ENCODE peak calls at places on chromosomes 3 and 15, in seven cellular contexts. One of them, this sample, is unnamed.

GRCh38 chr3:62622553-62623174 is 249.3 kb upstream of the FEZF2 start:
- DNase-seq in WERI-Rb-1: peak; percentile 8
- DNase-seq in foreskin fibroblast: peak; percentile 83
- DNase-seq in adrenal gland: peak; percentile 12
- DNase-seq in AG10803: peak; percentile 61
- DNase-seq in GM13977: peak; percentile 10
- DNase-seq in right lobe of liver: no peak
- DNase-seq in this sample: no peak

GRCh38 chr3:132595036-132595435 is 2.0 kb upstream of the ACKR4 start:
- DNase-seq in WERI-Rb-1: no peak
- DNase-seq in foreskin fibroblast: peak; percentile 90
- DNase-seq in adrenal gland: no peak
- DNase-seq in AG10803: peak; percentile 88
- DNase-seq in GM13977: no peak
- DNase-seq in right lobe of liver: no peak
- DNase-seq in this sample: no peak

GRCh38 chr3:151329368-151329767 is at the start of gene P2RY13:
- DNase-seq in WERI-Rb-1: no peak
- DNase-seq in foreskin fibroblast: no peak
- DNase-seq in adrenal gland: no peak
- DNase-seq in AG10803: no peak
- DNase-seq in GM13977: no peak
- DNase-seq in right lobe of liver: no peak
- DNase-seq in this sample: no peak

GRCh38 chr15:80608688-80609087 is 86.4 kb upstream of the ABHD17C start:
- DNase-seq in WERI-Rb-1: no peak
- DNase-seq in foreskin fibroblast: no peak
- DNase-seq in adrenal gland: no peak
- DNase-seq in AG10803: no peak
- DNase-seq in GM13977: no peak
- DNase-seq in right lobe of liver: no peak
- DNase-seq in this sample: no peak

GRCh38 chr3:143831208-143831607 is 17.1 kb downstream of the SLC9A9 start:
- DNase-seq in WERI-Rb-1: no peak
- DNase-seq in foreskin fibroblast: peak; percentile 71
- DNase-seq in adrenal gland: no peak
- DNase-seq in AG10803: peak; percentile 73
- DNase-seq in GM13977: no peak
- DNase-seq in right lobe of liver: no peak
- DNase-seq in this sample: no peak

GRCh38 chr15:52082197-52083036 is 30.2 kb downstream of the BCL2L10 start:
- DNase-seq in WERI-Rb-1: no peak
- DNase-seq in foreskin fibroblast: no peak
- DNase-seq in adrenal gland: no peak
- DNase-seq in AG10803: peak; percentile 72
- DNase-seq in GM13977: peak; percentile 52
- DNase-seq in right lobe of liver: no peak
- DNase-seq in this sample: no peak

GRCh38 chr3:71584216-71585061 is 911 bp upstream of the FOXP1 start:
- DNase-seq in WERI-Rb-1: no peak
- DNase-seq in foreskin fibroblast: peak; percentile 45
- DNase-seq in adrenal gland: peak; percentile 50
- DNase-seq in AG10803: peak; percentile 50
- DNase-seq in GM13977: peak; percentile 21
- DNase-seq in right lobe of liver: peak; percentile 65
- DNase-seq in this sample: no peak

GRCh38 chr15:94168250-94168649 is 63.1 kb upstream of the MCTP2 start:
- DNase-seq in WERI-Rb-1: no peak
- DNase-seq in foreskin fibroblast: no peak
- DNase-seq in adrenal gland: no peak
- DNase-seq in AG10803: no peak
- DNase-seq in GM13977: no peak
- DNase-seq in right lobe of liver: no peak
- DNase-seq in this sample: no peak

GRCh38 chr3:151962371-151962770 is 88.9 kb downstream of the SUCNR1 start:
- DNase-seq in WERI-Rb-1: no peak
- DNase-seq in foreskin fibroblast: peak; percentile 75
- DNase-seq in adrenal gland: no peak
- DNase-seq in AG10803: peak; percentile 58
- DNase-seq in GM13977: no peak
- DNase-seq in right lobe of liver: no peak
- DNase-seq in this sample: no peak

GRCh38 chr15:72532991-72533601 is 59.0 kb downstream of the ARIH1 start:
- DNase-seq in WERI-Rb-1: peak; percentile 20
- DNase-seq in foreskin fibroblast: no peak
- DNase-seq in adrenal gland: no peak
- DNase-seq in AG10803: no peak
- DNase-seq in GM13977: no peak
- DNase-seq in right lobe of liver: no peak
- DNase-seq in this sample: no peak

GRCh38 chr15:69395991-69396390 is 18.2 kb upstream of the KIF23 start:
- DNase-seq in WERI-Rb-1: no peak
- DNase-seq in foreskin fibroblast: no peak
- DNase-seq in adrenal gland: no peak
- DNase-seq in AG10803: no peak
- DNase-seq in GM13977: no peak
- DNase-seq in right lobe of liver: no peak
- DNase-seq in this sample: no peak

GRCh38 chr15:72205896-72206676 is 8.5 kb upstream of the GRAMD2A start:
- DNase-seq in WERI-Rb-1: no peak
- DNase-seq in foreskin fibroblast: no peak
- DNase-seq in adrenal gland: no peak
- DNase-seq in AG10803: no peak
- DNase-seq in GM13977: no peak
- DNase-seq in right lobe of liver: no peak
- DNase-seq in this sample: no peak

GRCh38 chr3:73120710-73121109 is 59.3 kb downstream of the EBLN2 start:
- DNase-seq in WERI-Rb-1: no peak
- DNase-seq in foreskin fibroblast: no peak
- DNase-seq in adrenal gland: no peak
- DNase-seq in AG10803: no peak
- DNase-seq in GM13977: no peak
- DNase-seq in right lobe of liver: no peak
- DNase-seq in this sample: no peak

GRCh38 chr15:59801649-59802048 is 112.5 kb upstream of the BNIP2 start:
- DNase-seq in WERI-Rb-1: no peak
- DNase-seq in foreskin fibroblast: no peak
- DNase-seq in adrenal gland: no peak
- DNase-seq in AG10803: no peak
- DNase-seq in GM13977: no peak
- DNase-seq in right lobe of liver: no peak
- DNase-seq in this sample: no peak

GRCh38 chr3:24829011-24829581 is 334.4 kb upstream of the THRB start:
- DNase-seq in WERI-Rb-1: peak; percentile 75
- DNase-seq in foreskin fibroblast: peak; percentile 17
- DNase-seq in adrenal gland: peak; percentile 18
- DNase-seq in AG10803: no peak
- DNase-seq in GM13977: peak; percentile 30
- DNase-seq in right lobe of liver: peak; percentile 64
- DNase-seq in this sample: no peak

GRCh38 chr15:42364529-42364928 is 5.2 kb downstream of the CAPN3 start:
- DNase-seq in WERI-Rb-1: peak; percentile 44
- DNase-seq in foreskin fibroblast: peak; percentile 37
- DNase-seq in adrenal gland: peak; percentile 68
- DNase-seq in AG10803: peak; percentile 6
- DNase-seq in GM13977: no peak
- DNase-seq in right lobe of liver: no peak
- DNase-seq in this sample: no peak

GRCh38 chr3:13071695-13072094 is 1.5 kb downstream of the IQSEC1 start:
- DNase-seq in WERI-Rb-1: no peak
- DNase-seq in foreskin fibroblast: no peak
- DNase-seq in adrenal gland: no peak
- DNase-seq in AG10803: no peak
- DNase-seq in GM13977: no peak
- DNase-seq in right lobe of liver: no peak
- DNase-seq in this sample: no peak

GRCh38 chr3:23877324-23877980 is 39.3 kb downstream of the NKIRAS1 start:
- DNase-seq in WERI-Rb-1: no peak
- DNase-seq in foreskin fibroblast: peak; percentile 98
- DNase-seq in adrenal gland: peak; percentile 82
- DNase-seq in AG10803: peak; percentile 96
- DNase-seq in GM13977: no peak
- DNase-seq in right lobe of liver: no peak
- DNase-seq in this sample: no peak

GRCh38 chr15:66646308-66646707 is 55.7 kb upstream of the SMAD6 start:
- DNase-seq in WERI-Rb-1: no peak
- DNase-seq in foreskin fibroblast: peak; percentile 66
- DNase-seq in adrenal gland: no peak
- DNase-seq in AG10803: peak; percentile 79
- DNase-seq in GM13977: no peak
- DNase-seq in right lobe of liver: no peak
- DNase-seq in this sample: no peak

GRCh38 chr3:126317029-126317996 is 39.9 kb downstream of the KLF15 start:
- DNase-seq in WERI-Rb-1: no peak
- DNase-seq in foreskin fibroblast: no peak
- DNase-seq in adrenal gland: no peak
- DNase-seq in AG10803: no peak
- DNase-seq in GM13977: no peak
- DNase-seq in right lobe of liver: no peak
- DNase-seq in this sample: no peak

DNA sequence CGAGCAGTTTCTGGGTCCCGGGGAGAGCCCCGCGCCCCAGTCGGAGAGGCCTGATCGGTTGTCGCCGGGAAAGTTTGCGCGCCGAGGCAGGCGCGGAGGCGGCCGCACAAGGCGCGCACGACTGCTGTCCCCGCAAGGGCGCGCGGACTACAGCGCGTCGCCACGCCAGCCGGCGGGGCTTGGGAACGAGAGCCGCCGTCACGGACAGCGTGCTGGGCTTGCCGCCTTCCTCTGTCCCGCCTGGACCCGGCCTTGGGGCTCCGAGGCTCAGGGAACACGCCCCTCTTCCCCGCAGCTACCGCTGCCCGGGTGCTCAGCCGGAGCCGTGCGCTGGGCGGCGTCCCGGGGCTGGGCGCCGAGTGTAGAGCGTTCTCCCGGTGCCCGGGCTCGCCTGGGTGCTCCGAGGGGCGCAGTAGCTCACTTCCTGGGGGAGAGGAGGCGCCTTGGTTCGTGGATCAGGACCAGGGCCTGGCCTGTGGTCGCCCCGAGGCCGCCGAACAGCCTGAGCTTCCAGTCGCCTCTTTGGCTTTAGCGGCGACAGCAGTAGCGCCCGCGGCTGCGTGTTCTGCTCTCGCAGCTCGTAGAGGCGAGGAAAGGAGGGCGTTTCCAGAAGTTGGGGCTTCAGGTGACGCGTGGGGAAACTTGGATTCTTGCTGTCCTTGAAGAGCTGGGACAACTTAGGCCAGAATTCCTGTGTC is 226.6 kb upstream of the C2CD4B start:
- DNase-seq in WERI-Rb-1: peak; percentile 64
- DNase-seq in foreskin fibroblast: peak; percentile 87
- DNase-seq in adrenal gland: peak; percentile 36
- DNase-seq in AG10803: peak; percentile 63
- DNase-seq in GM13977: peak; percentile 54
- DNase-seq in right lobe of liver: peak; percentile 66
- DNase-seq in this sample: peak; percentile 87
- TF ChIP-seq CTCF in WERI-Rb-1: peak; percentile 47
- TF ChIP-seq CTCF in foreskin fibroblast: peak; percentile 51
- TF ChIP-seq CTCF in adrenal gland: peak; percentile 12
- TF ChIP-seq CTCF in AG10803: peak; percentile 50
- TF ChIP-seq CTCF in GM13977: peak; percentile 32
- TF ChIP-seq CTCF in right lobe of liver: peak; percentile 31
- TF ChIP-seq CTCF in this sample: peak; percentile 72

DNA sequence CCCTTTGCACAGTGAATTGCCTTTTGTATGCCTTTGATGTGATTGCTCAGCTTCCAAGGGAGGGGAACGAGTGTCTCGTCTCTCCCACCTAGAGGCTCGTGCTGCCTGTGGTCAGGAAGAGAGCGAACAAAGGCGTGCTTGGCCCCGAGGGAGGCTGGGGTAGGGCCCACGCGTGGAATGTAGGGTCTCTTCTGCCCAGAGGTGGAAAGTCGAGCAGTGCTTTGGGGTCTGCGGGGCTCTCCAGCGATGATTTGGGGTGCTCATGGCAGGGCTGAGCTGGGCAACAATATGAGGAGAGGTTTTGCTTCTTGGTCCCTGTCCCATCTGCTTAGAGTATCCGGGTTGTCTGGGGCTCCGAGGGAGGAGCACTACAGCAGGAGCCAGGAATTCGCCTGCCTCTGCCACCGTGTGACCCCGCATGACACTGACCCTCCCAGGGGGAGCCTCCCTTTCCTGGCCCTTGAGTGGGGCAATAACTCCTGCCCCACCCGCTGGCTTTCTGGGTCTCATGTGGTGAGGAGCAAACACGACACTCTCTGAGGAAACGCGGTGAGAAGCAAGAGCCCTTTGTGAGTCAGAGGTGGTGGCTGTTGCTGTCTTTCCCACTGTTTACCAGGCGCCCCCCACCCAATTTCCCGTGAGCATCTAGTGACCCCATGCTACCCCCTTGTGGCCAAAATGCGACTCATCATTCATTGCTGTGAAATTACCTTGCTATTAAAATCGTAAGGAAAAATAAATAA is 29.6 kb downstream of the CCNL1 start:
- DNase-seq in WERI-Rb-1: peak; percentile 52
- DNase-seq in foreskin fibroblast: peak; percentile 71
- DNase-seq in adrenal gland: peak; percentile 35
- DNase-seq in AG10803: peak; percentile 83
- DNase-seq in GM13977: peak; percentile 39
- DNase-seq in right lobe of liver: no peak
- DNase-seq in this sample: no peak
- TF ChIP-seq CTCF in WERI-Rb-1: peak; percentile 49
- TF ChIP-seq CTCF in foreskin fibroblast: peak; percentile 62
- TF ChIP-seq CTCF in adrenal gland: peak; percentile 18
- TF ChIP-seq CTCF in AG10803: peak; percentile 64
- TF ChIP-seq CTCF in GM13977: peak; percentile 67
- TF ChIP-seq CTCF in right lobe of liver: peak; percentile 52
- TF ChIP-seq CTCF in this sample: peak; percentile 95

GRCh38 chr3:184632551-184632950 is 71.0 kb downstream of the EPHB3 start:
- DNase-seq in WERI-Rb-1: no peak
- DNase-seq in foreskin fibroblast: no peak
- DNase-seq in adrenal gland: no peak
- DNase-seq in AG10803: no peak
- DNase-seq in GM13977: no peak
- DNase-seq in right lobe of liver: no peak
- DNase-seq in this sample: no peak
- TF ChIP-seq CTCF in WERI-Rb-1: peak; percentile 1
- TF ChIP-seq CTCF in foreskin fibroblast: no peak
- TF ChIP-seq CTCF in adrenal gland: no peak
- TF ChIP-seq CTCF in AG10803: no peak
- TF ChIP-seq CTCF in GM13977: no peak
- TF ChIP-seq CTCF in right lobe of liver: no peak
- TF ChIP-seq CTCF in this sample: no peak

DNA sequence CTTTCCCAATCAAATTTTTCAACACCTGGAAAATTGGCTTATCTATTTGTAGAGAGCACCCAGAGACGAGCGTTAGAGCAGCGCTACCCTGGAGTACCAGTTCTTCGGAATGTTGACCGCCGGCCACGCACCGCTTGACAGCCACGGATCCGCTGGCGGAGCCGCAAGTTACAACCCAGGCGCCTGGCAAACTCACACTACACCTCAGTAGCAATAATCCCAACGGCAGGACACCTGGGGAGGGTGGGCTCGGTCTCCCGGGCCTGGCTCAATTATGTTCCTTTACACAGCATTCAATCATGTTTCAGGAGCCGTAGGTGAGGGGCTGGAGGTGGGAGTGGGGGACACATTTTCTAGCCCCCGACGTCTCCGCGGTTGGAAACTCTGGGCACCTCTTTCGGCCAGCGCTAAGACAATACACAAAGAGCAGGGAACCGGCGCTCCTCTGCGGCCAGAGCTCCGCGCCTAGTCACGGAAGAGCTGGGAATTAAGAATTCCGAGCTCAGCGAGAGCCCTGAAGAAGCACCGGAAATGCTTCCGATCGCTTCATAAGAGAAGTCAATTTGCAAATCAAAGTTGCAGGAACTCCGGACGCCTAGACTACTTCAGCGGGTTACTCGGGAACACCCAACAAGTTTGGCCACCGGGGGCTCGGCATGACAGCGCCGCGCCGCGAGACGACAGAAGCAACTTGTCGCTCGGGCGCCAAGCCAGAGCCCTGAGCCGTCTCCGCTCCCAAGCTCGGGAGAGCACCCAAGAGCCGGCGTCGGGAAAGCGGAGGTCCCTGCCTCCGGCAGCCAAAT is 1.0 kb downstream of the MB21D2 start:
- DNase-seq in WERI-Rb-1: peak; percentile 41
- DNase-seq in foreskin fibroblast: peak; percentile 85
- DNase-seq in adrenal gland: peak; percentile 84
- DNase-seq in AG10803: peak; percentile 76
- DNase-seq in GM13977: peak; percentile 46
- DNase-seq in right lobe of liver: peak; percentile 66
- DNase-seq in this sample: no peak
- TF ChIP-seq CTCF in WERI-Rb-1: no peak
- TF ChIP-seq CTCF in foreskin fibroblast: no peak
- TF ChIP-seq CTCF in adrenal gland: no peak
- TF ChIP-seq CTCF in AG10803: no peak
- TF ChIP-seq CTCF in GM13977: peak; percentile 22
- TF ChIP-seq CTCF in right lobe of liver: no peak
- TF ChIP-seq CTCF in this sample: peak; percentile 34

This sample was measured in chondrocyte.